ENCODE peak calls at places on chromosome X, in nine cellular contexts. U is CD8-positive, alpha-beta memory T cell; D is psoas muscle; L is tibial nerve; C is neuronal stem cell; V is CD4-positive, CD25-positive, alpha-beta regulatory T cell; R is hepatocyte; F is cardiac muscle cell; M is vagina. P is an unnamed sample. For H3K27me3 and H3K36me3, the result is how much of the 10 kb centered on the place peaks cover.

GRCh38 chrX:71515039-71515398 is 17.9 kb upstream of the OGT start:
- DNase-seq in U (no peak), D (peak), L (no peak), C (no peak), V (no peak), R (no peak), F (no peak), M (no peak), P (no peak)

GRCh38 chrX:7139202-7140081 is 8.1 kb upstream of the STS start:
- DNase-seq in U (no peak), D (no peak), L (no peak), C (no peak), V (no peak), R (no peak), F (no peak), M (no peak), P (no peak)

GRCh38 chrX:13764765-13765164 is 30.2 kb downstream of the OFD1 start:
- DNase-seq in U (no peak), D (no peak), L (no peak), C (peak), V (no peak), R (peak), F (peak), M (no peak), P (peak)

GRCh38 chrX:93695981-93696380 is 22.0 kb downstream of the FAM133A start:
- DNase-seq in U (no peak), D (no peak), L (no peak), C (no peak), V (no peak), R (no peak), F (no peak), M (no peak), P (no peak)

GRCh38 chrX:105210258-105210657 is 10.2 kb downstream of the TEX13A start:
- DNase-seq in U (no peak), D (no peak), L (no peak), C (no peak), V (no peak), R (no peak), F (no peak), M (no peak), P (no peak)

GRCh38 chrX:63747331-63747730 is 37.7 kb downstream of the ARHGEF9 start:
- DNase-seq in U (no peak), D (no peak), L (no peak), C (no peak), V (no peak), R (no peak), F (peak), M (no peak), P (no peak)

GRCh38 chrX:43949669-43950068 is 23.5 kb downstream of the NDP start:
- DNase-seq in U (peak), D (peak), L (no peak), C (no peak), V (no peak), R (peak), F (peak), M (no peak), P (peak)

GRCh38 chrX:118976599-118977340 is 2.4 kb downstream of the LONRF3 start:
- DNase-seq in U (peak), D (peak), L (no peak), C (no peak), V (peak), R (peak), F (no peak), M (peak), P (peak)

GRCh38 chrX:154013001-154013421 is 6.7 kb downstream of the IRAK1 start:
- DNase-seq in U (no peak), D (no peak), L (no peak), C (no peak), V (no peak), R (no peak), F (no peak), M (no peak), P (peak)

GRCh38 chrX:134669378-134670098 is 11.3 kb upstream of the PLAC1 start:
- DNase-seq in U (no peak), D (peak), L (no peak), C (no peak), V (no peak), R (peak), F (no peak), M (no peak), P (no peak)

GRCh38 chrX:101078716-101079115 is at the start of gene TMEM35A:
- DNase-seq in U (no peak), D (no peak), L (no peak), C (no peak), V (no peak), R (peak), F (peak), M (no peak), P (peak)

GRCh38 chrX:118773782-118774181 is 46.4 kb downstream of the IL13RA1 start:
- DNase-seq in U (no peak), D (no peak), L (no peak), C (no peak), V (no peak), R (peak), F (no peak), M (no peak), P (no peak)

GRCh38 chrX:103437147-103437873 is 61.0 kb downstream of the BEX3 start:
- DNase-seq in U (no peak), D (no peak), L (no peak), C (no peak), V (no peak), R (no peak), F (no peak), M (no peak), P (no peak)

GRCh38 chrX:51332188-51332942 is at the start of gene NUDT10:
- DNase-seq in U (no peak), D (peak), L (no peak), C (peak), V (no peak), R (peak), F (peak), M (no peak), P (peak)

GRCh38 chrX:45592067-45592466 is 391.4 kb upstream of the DIPK2B start:
- DNase-seq in U (no peak), D (no peak), L (no peak), C (no peak), V (no peak), R (no peak), F (peak), M (no peak), P (no peak)

GRCh38 chrX:56219702-56220101 is 12.5 kb upstream of the KLF8 start:
- DNase-seq in U (no peak), D (no peak), L (no peak), C (no peak), V (no peak), R (no peak), F (no peak), M (no peak), P (peak)

GRCh38 chrX:111519215-111519614 is 7.8 kb downstream of the SERTM2 start:
- DNase-seq in U (no peak), D (no peak), L (no peak), C (peak), V (no peak), R (peak), F (peak), M (no peak), P (peak)

DNA sequence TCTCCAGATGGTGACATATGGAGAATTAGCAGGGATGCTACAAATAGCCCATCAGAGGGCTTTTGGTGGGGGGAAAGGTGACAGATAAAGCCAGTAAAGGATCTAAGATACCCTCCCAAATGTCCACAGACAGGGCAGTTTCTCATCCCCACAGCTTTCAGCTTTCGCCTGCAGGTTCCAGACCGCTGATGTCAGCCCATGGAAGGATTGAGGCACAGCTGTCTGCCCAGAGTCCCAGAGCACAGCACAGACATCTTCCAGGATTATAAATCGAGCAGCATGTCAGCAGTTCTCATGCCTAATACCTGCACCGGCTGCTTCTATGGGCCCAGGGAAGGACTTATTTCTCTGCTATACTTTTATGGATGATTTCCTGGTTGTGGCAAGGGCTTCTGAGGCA is 96.7 kb upstream of the MXRA5 start:
- DNase-seq in U (no peak), D (no peak), L (no peak), C (no peak), V (no peak), R (no peak), F (peak), M (no peak), P (no peak)
- H3K27me3 ChIP-seq in U (under half), D (under half), L (under half), C (under half), V (under half), R (under half), F (under half), M (under half), P (under half)

DNA sequence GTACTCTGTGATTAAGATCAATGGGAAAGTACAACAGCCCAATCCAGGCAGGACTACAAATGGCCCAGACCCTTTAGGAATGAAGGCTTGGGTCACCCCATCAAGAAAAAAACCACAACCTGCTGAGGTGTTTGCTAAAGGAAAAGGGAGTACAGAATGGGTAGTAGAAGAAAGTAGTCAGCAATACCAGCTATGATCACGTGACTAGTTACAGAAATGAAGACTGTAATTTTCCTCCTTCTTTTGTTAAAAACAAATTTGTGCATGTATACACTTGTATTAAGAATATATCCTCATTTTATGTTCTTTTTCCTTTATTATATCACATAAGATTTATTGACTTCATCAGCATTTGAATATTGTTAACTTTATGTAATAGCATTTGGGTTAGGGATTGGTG is 160.1 kb upstream of the TBX22 start:
- DNase-seq in U (no peak), D (no peak), L (no peak), C (no peak), V (no peak), R (no peak), F (no peak), M (no peak), P (no peak)
- H3K4me3 ChIP-seq in U (no peak), D (no peak), L (no peak), C (no peak), V (no peak), R (no peak), F (no peak), M (no peak), P (no peak)

DNA sequence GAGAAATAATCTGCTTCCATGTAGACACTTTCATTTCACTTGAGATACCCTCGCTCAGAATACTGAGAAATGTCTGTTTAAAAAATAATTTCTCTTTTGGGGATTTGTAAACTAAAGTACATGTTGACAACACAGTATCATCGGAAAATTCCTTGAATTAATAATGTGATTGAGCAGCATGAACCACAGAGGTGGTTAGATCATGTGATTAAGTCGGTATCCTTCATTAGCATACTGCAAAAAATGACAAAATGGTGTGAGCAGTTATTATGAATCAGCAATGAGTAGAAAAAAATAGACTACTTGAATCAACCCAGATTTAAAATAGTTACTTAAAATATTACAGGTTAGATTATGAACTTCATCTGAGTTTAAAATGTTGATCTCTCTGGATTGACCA is 14.1 kb downstream of the MAP7D3 start:
- DNase-seq in U (no peak), D (no peak), L (no peak), C (no peak), V (no peak), R (no peak), F (no peak), M (no peak), P (no peak)
- H3K36me3 ChIP-seq in U (under half), D (half or more), L (under half), C (under half), V (under half), R (under half), F (under half), M (under half), P (under half)

DNA sequence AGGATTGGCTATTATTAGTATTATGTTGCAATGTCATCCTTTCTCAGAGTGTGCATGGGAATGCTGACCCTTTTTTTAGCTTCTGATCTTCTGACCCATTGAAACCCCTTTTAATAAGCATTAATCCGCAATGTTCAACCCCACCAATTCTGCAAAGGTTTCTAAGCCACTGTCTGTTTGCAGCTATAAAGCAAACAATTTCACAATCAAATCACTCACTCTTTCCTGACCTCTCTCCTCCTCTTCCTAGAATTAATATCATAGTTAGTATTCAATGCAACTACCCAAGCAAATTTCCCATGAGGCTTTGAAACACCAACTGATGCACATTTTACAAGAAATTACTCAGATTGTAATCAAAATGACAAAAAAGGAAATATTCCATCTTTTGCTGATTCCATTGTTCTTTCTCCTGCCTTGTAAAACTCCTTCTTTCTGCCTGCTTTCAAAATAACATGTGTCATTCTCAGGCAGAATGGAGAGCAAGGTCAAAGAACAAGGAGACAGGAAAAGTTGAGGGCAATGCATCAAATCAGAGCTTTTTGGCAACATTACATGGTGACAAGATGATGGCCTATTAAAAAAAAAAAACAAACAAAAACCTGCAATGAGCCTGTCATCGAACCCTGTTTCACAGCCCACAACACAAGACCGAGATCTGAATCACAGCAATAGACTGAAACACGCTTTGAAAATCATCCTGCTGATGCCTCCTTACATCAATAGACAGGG is 253.2 kb upstream of the AR start:
- DNase-seq in U (no peak), D (no peak), L (no peak), C (no peak), V (no peak), R (no peak), F (no peak), M (no peak), P (no peak)
- H3K27me3 ChIP-seq in U (under half), D (under half), L (under half), C (under half), V (under half), R (under half), F (under half), M (under half), P (under half)

GRCh38 chrX:40189621-40190020 is 91.9 kb upstream of the BCOR start:
- DNase-seq in U (no peak), D (no peak), L (no peak), C (no peak), V (no peak), R (no peak), F (no peak), M (no peak), P (no peak)

GRCh38 chrX:40184968-40185367 is 87.2 kb upstream of the BCOR start:
- DNase-seq in U (no peak), D (no peak), L (no peak), C (no peak), V (no peak), R (no peak), F (no peak), M (no peak), P (no peak)

GRCh38 chrX:40192196-40192595 is 94.4 kb upstream of the BCOR start:
- DNase-seq in U (no peak), D (no peak), L (no peak), C (no peak), V (no peak), R (no peak), F (no peak), M (no peak), P (no peak)

DNA sequence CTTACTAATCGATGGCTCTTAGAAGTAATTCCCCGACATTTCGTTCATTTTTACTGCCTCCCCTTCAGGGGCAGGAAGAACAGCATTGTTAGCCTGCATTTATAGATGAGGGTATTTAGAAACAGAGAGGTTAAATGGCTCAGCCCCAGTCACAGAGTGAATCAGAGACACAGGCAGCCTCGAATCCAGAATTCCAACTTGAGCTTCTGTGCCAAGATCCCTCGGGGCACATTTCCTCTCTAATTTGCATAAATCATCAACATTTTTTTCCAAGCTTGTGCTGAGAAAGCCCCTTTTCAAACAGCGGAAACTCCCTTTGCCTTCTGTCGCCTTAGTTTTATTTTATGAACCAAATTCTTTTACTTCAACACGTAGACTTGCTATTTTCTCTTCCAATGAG is 91.3 kb upstream of the BCOR start:
- DNase-seq in U (no peak), D (no peak), L (no peak), C (no peak), V (no peak), R (no peak), F (no peak), M (no peak), P (no peak)
- H3K4me3 ChIP-seq in U (no peak), D (no peak), L (no peak), C (no peak), V (no peak), R (no peak), F (no peak), M (no peak), P (no peak)

DNA sequence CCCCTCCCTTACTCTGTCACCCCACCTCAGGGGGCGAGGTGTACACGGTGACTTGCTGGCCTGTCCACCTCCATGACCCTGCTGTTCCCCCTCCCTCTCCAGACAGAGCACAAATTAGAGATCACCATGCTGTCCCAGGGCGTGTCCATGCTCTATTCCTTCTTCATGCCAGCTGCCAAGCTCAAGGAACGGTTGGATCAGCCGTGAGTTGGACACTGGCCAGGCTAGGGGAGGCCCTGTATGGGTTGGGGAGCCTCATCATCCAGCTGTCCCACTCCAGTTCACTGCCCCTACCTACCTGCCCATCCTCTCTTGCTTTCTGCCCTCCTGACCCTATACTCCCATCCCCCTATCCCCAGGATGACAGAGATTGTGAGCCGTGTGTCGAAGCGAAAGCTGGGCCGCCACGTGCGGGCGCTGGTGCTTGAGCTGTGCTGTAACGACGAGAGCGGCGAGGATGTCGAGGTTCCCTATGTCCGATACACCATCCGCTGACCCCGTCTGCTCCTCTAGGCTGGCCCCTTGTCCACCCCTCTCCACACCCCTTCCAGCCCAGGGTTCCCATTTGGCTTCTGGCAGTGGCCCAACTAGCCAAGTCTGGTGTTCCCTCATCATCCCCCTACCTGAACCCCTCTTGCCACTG is 3.9 kb upstream of the CDK16 start:
- DNase-seq in U (no peak), D (no peak), L (no peak), C (no peak), V (no peak), R (no peak), F (no peak), M (no peak), P (no peak)
- H3K36me3 ChIP-seq in U (under half), D (half or more), L (half or more), C (half or more), V (half or more), R (under half), F (half or more), M (half or more), P (half or more)

DNA sequence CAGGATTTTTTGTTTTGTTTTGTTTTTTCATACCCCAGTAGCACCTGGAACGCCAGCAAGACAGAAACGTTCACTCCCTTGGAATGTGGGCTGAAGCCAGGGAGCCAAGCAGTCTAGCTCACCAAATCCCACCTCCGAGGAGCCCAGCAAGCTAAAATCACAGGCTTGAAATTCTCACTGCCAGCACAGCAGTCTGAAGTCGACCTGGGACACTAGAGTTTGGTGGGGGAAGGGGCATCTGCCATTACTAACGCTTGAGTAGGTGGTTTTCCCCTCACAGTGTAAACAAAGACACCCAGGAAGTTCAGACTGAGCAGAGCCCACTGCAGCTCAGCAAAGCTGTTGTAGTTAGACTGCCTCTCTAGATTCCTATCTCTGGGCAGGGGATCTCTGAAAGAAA is 99.6 kb upstream of the FGF16 start:
- DNase-seq in U (no peak), D (no peak), L (no peak), C (no peak), V (no peak), R (no peak), F (no peak), M (no peak), P (no peak)
- H3K27me3 ChIP-seq in U (under half), D (under half), L (under half), C (under half), V (under half), R (under half), F (under half), M (under half), P (under half)

DNA sequence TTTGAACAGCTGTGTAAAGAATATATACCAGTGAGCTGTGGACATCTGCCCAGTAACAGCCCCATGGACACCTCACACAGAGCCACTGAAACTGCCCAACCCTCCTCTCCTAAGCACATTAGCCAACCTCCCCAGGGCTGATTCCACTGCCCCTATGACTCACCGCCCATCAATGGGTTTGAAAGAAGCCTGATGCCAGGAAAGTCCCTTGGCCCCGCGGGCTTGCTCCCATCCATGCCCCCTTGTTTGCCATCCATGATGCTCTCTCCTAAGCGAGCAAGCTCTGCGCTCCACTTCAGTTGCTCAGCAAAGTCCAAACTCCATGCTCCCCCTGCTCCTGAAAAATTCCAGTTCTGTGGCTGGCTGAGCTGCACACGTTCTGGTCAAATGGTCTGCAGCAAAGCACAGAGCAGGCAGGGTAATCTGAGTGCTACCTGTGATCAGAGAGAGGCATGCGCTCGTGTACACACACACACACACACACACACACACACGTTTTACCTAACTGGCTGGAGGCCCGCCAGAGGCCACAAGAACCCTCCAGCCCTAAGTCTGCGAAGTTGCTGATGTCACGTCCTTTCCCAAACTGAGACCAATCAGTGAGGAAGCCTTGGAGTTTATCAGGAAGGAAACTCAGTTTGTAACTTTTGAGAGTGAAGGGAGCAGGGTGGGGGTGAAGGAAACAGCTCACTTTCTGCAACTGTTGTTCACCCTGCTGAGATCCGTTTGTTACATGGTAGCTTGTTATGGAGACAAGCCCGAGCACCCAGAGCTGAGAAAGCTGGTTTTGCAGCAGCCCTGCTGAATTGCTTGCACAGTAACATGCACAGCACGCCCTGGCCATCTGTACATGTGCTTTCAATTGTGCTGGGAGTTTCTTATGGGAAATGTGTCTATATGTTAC is at the start of gene ASB9:
- DNase-seq in U (no peak), D (no peak), L (no peak), C (no peak), V (no peak), R (peak), F (peak), M (no peak), P (peak)
- H3K4me3 ChIP-seq in U (no peak), D (no peak), L (no peak), C (no peak), V (no peak), R (no peak), F (no peak), M (peak), P (no peak)